ENCODE peak calls at places on chromosomes 1 and 21, in four cellular contexts. M is GM12865, J is GM04503, A is neural crest cell. H is an unnamed sample.

GRCh38 chr1:158285756-158286241 is 3.9 kb upstream of the CD1C start:
- DNase-seq in M (peak), J (no peak), A (no peak), H (peak)

GRCh38 chr1:47992720-47993119 is 4.5 kb downstream of the TRABD2B start:
- DNase-seq in M (no peak), J (no peak), A (no peak), H (no peak)

GRCh38 chr1:27070390-27071048 is 57.9 kb upstream of the TENT5B start:
- DNase-seq in M (no peak), J (no peak), A (no peak), H (no peak)

GRCh38 chr1:118363396-118363795 is 178.4 kb upstream of the SPAG17 start:
- DNase-seq in M (no peak), J (no peak), A (no peak), H (no peak)

GRCh38 chr1:8299963-8300362 is 18.0 kb upstream of the SLC45A1 start:
- DNase-seq in M (no peak), J (no peak), A (no peak), H (no peak)

GRCh38 chr1:113088972-113089371 is 16.0 kb downstream of the LRIG2 start:
- DNase-seq in M (no peak), J (no peak), A (no peak), H (no peak)

GRCh38 chr1:67850611-67851075 is 17.4 kb upstream of the GNG12 start:
- DNase-seq in M (no peak), J (peak), A (no peak), H (no peak)

GRCh38 chr1:166870584-166870983 is 5.5 kb downstream of the TADA1 start:
- DNase-seq in M (no peak), J (no peak), A (no peak), H (no peak)

GRCh38 chr21:23162213-23162946 is 2164.2 kb downstream of the NCAM2 start:
- DNase-seq in M (no peak), J (no peak), A (no peak), H (no peak)

GRCh38 chr1:50705041-50705440 is 255.0 kb downstream of the FAF1 start:
- DNase-seq in M (no peak), J (no peak), A (no peak), H (no peak)

GRCh38 chr1:19414490-19414889 is 70.8 kb downstream of the CAPZB start:
- DNase-seq in M (no peak), J (no peak), A (no peak), H (no peak)

GRCh38 chr1:183881387-183882084 is 76.6 kb downstream of the RGL1 start:
- DNase-seq in M (no peak), J (no peak), A (no peak), H (no peak)

H was measured in GM13977.